ENCODE peak calls at places on chromosomes 3 and 15, in nine cellular contexts. J, Q, V, G, Z, K, B, Y and X are unnamed samples.

GRCh38 chr15:62365795-62366442 is 200.8 kb upstream of the C2CD4B start:
- DNase-seq in V (no peak), Y (no peak), B (no peak), J (no peak), K (no peak), Z (peak; percentile 80), Q (no peak), G (no peak), X (no peak)

GRCh38 chr15:38905634-38906033 is 341.0 kb upstream of the RASGRP1 start:
- DNase-seq in J (no peak), Z (no peak), Y (no peak), B (peak; percentile 27), V (no peak), Q (no peak), K (no peak), G (peak; percentile 40), X (no peak)

GRCh38 chr3:8847317-8847716 is 77.9 kb upstream of the OXTR start:
- DNase-seq in Q (no peak), Z (no peak), V (no peak), J (no peak), B (no peak), K (no peak), G (no peak), Y (no peak), X (no peak)

GRCh38 chr3:65894679-65895078 is 144.0 kb downstream of the MAGI1 start:
- DNase-seq in B (peak; percentile 96), V (no peak), Q (no peak), Z (no peak), J (no peak), K (peak; percentile 41), G (peak; percentile 69), Y (no peak), X (no peak)

GRCh38 chr3:180802837-180803236 is 109.6 kb upstream of the FXR1 start:
- DNase-seq in K (peak; percentile 3), Y (no peak), J (no peak), Q (no peak), B (peak; percentile 48), G (peak; percentile 4), V (no peak), Z (no peak), X (peak; percentile 25)

GRCh38 chr3:149599236-149599635 is 58.6 kb downstream of the WWTR1 start:
- DNase-seq in G (no peak), V (no peak), B (no peak), J (peak; percentile 41), Z (no peak), Y (no peak), Q (peak; percentile 34), K (no peak), X (peak; percentile 97)

GRCh38 chr3:55893045-55893664 is 406.0 kb upstream of the WNT5A start:
- DNase-seq in V (no peak), J (no peak), Z (no peak), K (peak; percentile 31), B (no peak), Q (no peak), Y (no peak), G (peak; percentile 81), X (peak; percentile 44)

GRCh38 chr3:8550619-8551018 is 49.0 kb downstream of the LMCD1 start:
- DNase-seq in Q (no peak), V (no peak), J (peak; percentile 22), Z (no peak), K (no peak), G (no peak), Y (no peak), B (no peak), X (no peak)

GRCh38 chr3:137647179-137647578 is 116.9 kb upstream of the SOX14 start:
- DNase-seq in G (no peak), Q (no peak), B (no peak), Z (no peak), K (no peak), Y (no peak), V (no peak), J (no peak), X (no peak)

GRCh38 chr15:74655424-74655823 is 39.8 kb downstream of the CLK3 start:
- DNase-seq in B (peak; percentile 15), G (no peak), K (no peak), Y (no peak), J (no peak), Z (no peak), Q (no peak), V (no peak), X (peak; percentile 23)

GRCh38 chr3:171416666-171417065 is 43.5 kb downstream of the TNIK start:
- DNase-seq in B (no peak), J (no peak), Y (no peak), Z (no peak), K (no peak), V (no peak), G (no peak), Q (no peak), X (no peak)

GRCh38 chr3:125602752-125603649 is 7.7 kb upstream of the OSBPL11 start:
- DNase-seq in K (peak; percentile 74), Q (no peak), J (peak; percentile 84), B (peak; percentile 84), V (no peak), G (peak; percentile 24), Z (no peak), Y (no peak), X (peak; percentile 77)

GRCh38 chr3:45509038-45509767 is 85.3 kb upstream of the LIMD1 start:
- DNase-seq in Y (no peak), G (peak; percentile 99), Z (no peak), Q (no peak), V (no peak), J (no peak), B (peak; percentile 98), K (peak; percentile 97), X (no peak)

GRCh38 chr15:101025116-101025885 is 106.1 kb downstream of the LRRK1 start:
- DNase-seq in Q (no peak), Y (no peak), V (peak; percentile 22), Z (peak; percentile 8), J (peak; percentile 4), G (no peak), K (no peak), B (no peak), X (no peak)

GRCh38 chr15:41031232-41032078 is 78.2 kb downstream of the CHAC1 start:
- DNase-seq in Z (no peak), Q (no peak), K (no peak), G (no peak), Y (no peak), J (no peak), B (peak; percentile 27), V (no peak), X (no peak)

GRCh38 chr3:172142074-172143059 is 103.0 kb downstream of the FNDC3B start:
- DNase-seq in B (peak; percentile 77), J (no peak), Y (no peak), Z (peak; percentile 60), K (peak; percentile 94), Q (no peak), V (no peak), G (peak; percentile 91), X (peak; percentile 91)

GRCh38 chr3:10505050-10505790 is at the start of gene ATP2B2:
- DNase-seq in G (no peak), J (peak; percentile 17), V (no peak), B (peak; percentile 13), Z (no peak), Y (no peak), Q (no peak), K (no peak), X (no peak)
- H3K4me3 ChIP-seq in G (no peak within 1 kb of the TSS), J (peak within 1 kb of the TSS; percentile 47), V (no peak within 1 kb of the TSS), B (no peak within 1 kb of the TSS), Z (peak within 1 kb of the TSS; percentile 27), Y (no peak within 1 kb of the TSS), Q (peak within 1 kb of the TSS; percentile 52), K (peak within 1 kb of the TSS; percentile 26), X (no peak within 1 kb of the TSS)

DNA sequence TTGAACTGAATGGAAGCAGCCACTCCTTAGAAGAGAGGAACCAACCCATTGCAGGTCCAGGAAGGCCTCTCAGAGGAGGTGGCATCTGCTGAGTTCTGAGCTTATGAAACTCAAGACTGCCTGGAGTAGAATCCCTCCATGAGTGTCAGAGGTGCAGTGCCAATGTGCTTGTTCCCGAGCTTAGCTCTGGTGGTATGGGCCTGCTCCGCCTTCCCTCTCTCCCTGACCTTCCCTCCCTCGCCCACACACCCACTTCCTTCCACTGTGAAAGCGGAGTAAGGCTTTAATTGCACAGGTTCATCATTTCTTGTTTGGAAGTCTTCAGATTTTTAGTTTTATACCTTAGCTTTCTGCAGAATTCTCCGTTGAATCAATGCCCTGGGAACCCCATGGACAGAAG is 208.0 kb upstream of the BHLHE40 start:
- DNase-seq in Y (no peak), J (no peak), Z (no peak), V (no peak), B (no peak), K (no peak), G (no peak), Q (no peak), X (no peak)
- H3K27ac ChIP-seq in Y (no peak overlapping the region), J (no peak overlapping the region), Z (no peak overlapping the region), V (no peak overlapping the region), B (no peak overlapping the region), K (no peak overlapping the region), G (no peak overlapping the region), Q (peak overlapping the region; percentile 80), X (no peak overlapping the region)

GRCh38 chr15:98800437-98801233 is 152.3 kb downstream of the IGF1R start:
- DNase-seq in J (peak; percentile 64), V (peak; percentile 44), K (peak; percentile 74), Y (no peak), Z (peak; percentile 60), G (peak; percentile 86), Q (peak; percentile 27), B (peak; percentile 88), X (peak; percentile 98)
- H3K4me3 ChIP-seq in J (no peak overlapping the region), V (no peak overlapping the region), K (peak overlapping the region; percentile 6), Y (no peak overlapping the region), Z (no peak overlapping the region), G (no peak overlapping the region), Q (peak overlapping the region; percentile 46), B (peak overlapping the region; percentile 39), X (no peak overlapping the region)

GRCh38 chr3:18402140-18402834 is 22.9 kb downstream of the SATB1 start:
- DNase-seq in Z (no peak), K (no peak), V (no peak), G (no peak), B (no peak), J (no peak), Q (no peak), Y (no peak), X (no peak)

GRCh38 chr3:18396428-18396827 is 28.7 kb downstream of the SATB1 start:
- DNase-seq in Z (no peak), J (no peak), B (no peak), Q (no peak), G (no peak), K (no peak), Y (no peak), V (no peak), X (no peak)

GRCh38 chr3:18405141-18405540 is 20.0 kb downstream of the SATB1 start:
- DNase-seq in B (no peak), K (no peak), Z (no peak), Q (no peak), J (no peak), G (no peak), V (no peak), Y (no peak), X (no peak)

DNA sequence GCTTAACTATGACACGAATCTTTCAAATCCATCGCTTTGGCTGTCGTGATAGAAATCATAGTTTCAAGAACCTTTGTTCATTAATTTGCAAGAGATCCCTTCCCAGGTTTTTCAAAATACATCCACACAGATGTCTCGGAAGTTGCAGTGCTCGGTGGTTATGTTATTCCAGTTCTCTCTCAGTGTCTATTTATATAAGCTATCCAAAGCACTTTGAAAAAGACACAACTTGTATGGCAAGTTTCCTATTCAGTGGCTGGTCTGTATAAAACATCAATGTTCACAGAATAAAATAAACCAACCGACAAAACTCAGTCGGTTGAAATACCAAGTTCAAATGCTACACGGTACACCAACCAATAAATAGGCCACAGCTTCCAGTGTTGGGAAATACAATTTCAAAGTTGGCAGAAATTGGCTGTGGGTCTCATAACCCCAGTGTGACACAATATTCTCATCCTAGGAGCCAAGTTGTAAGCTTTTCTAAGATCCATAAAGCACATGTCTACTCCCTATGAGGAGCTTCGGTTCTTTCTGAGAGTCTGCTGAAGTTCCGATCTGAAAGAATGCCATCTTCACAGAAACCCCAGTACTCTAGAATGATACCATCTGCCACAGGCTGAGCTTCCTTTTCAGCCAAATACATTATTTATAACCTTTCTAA is 23.7 kb downstream of the SATB1 start:
- DNase-seq in B (no peak), K (no peak), G (no peak), J (no peak), Y (no peak), Q (no peak), V (no peak), Z (no peak), X (no peak)
- H3K27ac ChIP-seq in B (no peak overlapping the region), K (no peak overlapping the region), G (no peak overlapping the region), J (no peak overlapping the region), Y (no peak overlapping the region), Q (peak overlapping the region; percentile 53), V (no peak overlapping the region), Z (no peak overlapping the region), X (no peak overlapping the region)